ENCODE peak calls at places on chromosomes 5 and 9, in ten cellular contexts. S, M, N, F, Y, X, G, I, L and O are unnamed samples.

GRCh38 chr5:178244566-178244965 is 12.0 kb upstream of the PHYKPL start:
- DNase-seq in G (no peak), Y (no peak), N (no peak), X (no peak), F (no peak), L (no peak), I (peak), S (no peak), M (no peak), O (no peak)

GRCh38 chr5:110623875-110624274 is 102.6 kb downstream of the TMEM232 start:
- DNase-seq in S (no peak), G (no peak), I (no peak), Y (no peak), L (no peak), N (no peak), M (no peak), X (no peak), F (no peak), O (no peak)

GRCh38 chr9:93589688-93590087 is 13.3 kb downstream of the PHF2 start:
- DNase-seq in M (no peak), X (no peak), F (no peak), I (peak), L (no peak), G (no peak), S (no peak), N (peak), Y (no peak), O (no peak)

GRCh38 chr5:43701227-43701626 is 98.2 kb downstream of the NNT start:
- DNase-seq in Y (no peak), I (no peak), G (no peak), X (no peak), M (no peak), S (no peak), N (no peak), F (no peak), L (no peak), O (no peak)

GRCh38 chr9:14383815-14384214 is 69.9 kb upstream of the NFIB start:
- DNase-seq in Y (no peak), L (no peak), G (no peak), M (no peak), I (no peak), S (no peak), F (no peak), N (no peak), X (no peak), O (no peak)

GRCh38 chr5:41869150-41869738 is 981 bp downstream of the OXCT1 start:
- DNase-seq in S (peak), Y (peak), I (peak), M (peak), X (peak), N (peak), G (peak), F (peak), L (no peak), O (peak)

GRCh38 chr9:31355965-31356364 is 1028.5 kb upstream of the ACO1 start:
- DNase-seq in F (no peak), M (no peak), I (no peak), G (no peak), Y (no peak), S (no peak), L (no peak), N (no peak), X (no peak), O (no peak)

GRCh38 chr5:141514330-141515111 is 25.6 kb downstream of the PCDHGC5 start:
- DNase-seq in I (peak), F (peak), G (no peak), X (no peak), Y (no peak), M (no peak), N (peak), S (no peak), L (no peak), O (no peak)

GRCh38 chr9:114989600-114990410 is 59.4 kb upstream of the TNFSF8 start:
- DNase-seq in F (no peak), L (no peak), I (no peak), G (no peak), N (no peak), X (no peak), Y (no peak), M (no peak), S (no peak), O (no peak)

GRCh38 chr5:88881566-88881965 is 1.4 kb downstream of the MEF2C start:
- DNase-seq in F (no peak), N (no peak), Y (no peak), L (no peak), X (no peak), M (no peak), S (no peak), G (no peak), I (peak), O (no peak)

GRCh38 chr5:79333852-79334557 is 98.1 kb downstream of the JMY start:
- DNase-seq in I (no peak), G (no peak), Y (no peak), L (no peak), X (no peak), F (no peak), M (no peak), S (no peak), N (peak), O (no peak)

GRCh38 chr9:27293046-27293445 is 3.9 kb downstream of the EQTN start:
- DNase-seq in N (no peak), M (no peak), G (no peak), F (no peak), X (no peak), L (no peak), S (no peak), I (peak), Y (no peak), O (no peak)

GRCh38 chr5:43110606-43111170 is 10.0 kb upstream of the ZNF131 start:
- DNase-seq in L (no peak), N (peak), I (no peak), X (no peak), Y (no peak), G (no peak), M (no peak), F (no peak), S (no peak), O (peak)

GRCh38 chr9:80204054-80204453 is 632.3 kb downstream of the TLE4 start:
- DNase-seq in N (no peak), I (peak), M (no peak), Y (no peak), F (no peak), S (no peak), G (no peak), L (no peak), X (no peak), O (no peak)

GRCh38 chr9:38443181-38443580 is 18.9 kb upstream of the IGFBPL1 start:
- DNase-seq in I (no peak), X (no peak), G (no peak), F (no peak), Y (no peak), S (no peak), L (no peak), M (no peak), N (no peak), O (no peak)

GRCh38 chr5:181223729-181224389 is 778 bp downstream of the TRIM41 start:
- DNase-seq in F (peak), L (peak), X (peak), I (no peak), N (peak), Y (no peak), G (no peak), M (no peak), S (peak), O (peak)

GRCh38 chr9:4386819-4387218 is 87.0 kb upstream of the GLIS3 start:
- DNase-seq in I (no peak), F (no peak), Y (no peak), N (no peak), X (no peak), S (no peak), G (no peak), L (no peak), M (no peak), O (no peak)

GRCh38 chr9:126080641-126081040 is 246.0 kb upstream of the MVB12B start:
- DNase-seq in N (no peak), Y (no peak), G (no peak), X (no peak), L (no peak), S (no peak), M (no peak), I (no peak), F (no peak), O (no peak)

GRCh38 chr9:109110326-109111014 is 9.3 kb downstream of the TMEM245 start:
- DNase-seq in M (no peak), S (no peak), I (peak), F (no peak), Y (no peak), L (no peak), G (no peak), N (no peak), X (no peak), O (no peak)

GRCh38 chr5:154771383-154771901 is 16.3 kb downstream of the LARP1 start:
- DNase-seq in L (no peak), Y (no peak), I (peak), N (peak), M (no peak), F (no peak), G (no peak), X (no peak), S (peak), O (peak)

GRCh38 chr5:32462618-32463017 is 18.1 kb upstream of the ZFR start:
- DNase-seq in S (no peak), Y (no peak), F (no peak), N (no peak), L (no peak), G (no peak), M (no peak), X (no peak), I (peak), O (no peak)

GRCh38 chr9:19924090-19924489 is 135.3 kb upstream of the SLC24A2 start:
- DNase-seq in N (no peak), M (no peak), I (peak), S (no peak), L (no peak), G (no peak), X (no peak), Y (no peak), F (no peak), O (no peak)

DNA sequence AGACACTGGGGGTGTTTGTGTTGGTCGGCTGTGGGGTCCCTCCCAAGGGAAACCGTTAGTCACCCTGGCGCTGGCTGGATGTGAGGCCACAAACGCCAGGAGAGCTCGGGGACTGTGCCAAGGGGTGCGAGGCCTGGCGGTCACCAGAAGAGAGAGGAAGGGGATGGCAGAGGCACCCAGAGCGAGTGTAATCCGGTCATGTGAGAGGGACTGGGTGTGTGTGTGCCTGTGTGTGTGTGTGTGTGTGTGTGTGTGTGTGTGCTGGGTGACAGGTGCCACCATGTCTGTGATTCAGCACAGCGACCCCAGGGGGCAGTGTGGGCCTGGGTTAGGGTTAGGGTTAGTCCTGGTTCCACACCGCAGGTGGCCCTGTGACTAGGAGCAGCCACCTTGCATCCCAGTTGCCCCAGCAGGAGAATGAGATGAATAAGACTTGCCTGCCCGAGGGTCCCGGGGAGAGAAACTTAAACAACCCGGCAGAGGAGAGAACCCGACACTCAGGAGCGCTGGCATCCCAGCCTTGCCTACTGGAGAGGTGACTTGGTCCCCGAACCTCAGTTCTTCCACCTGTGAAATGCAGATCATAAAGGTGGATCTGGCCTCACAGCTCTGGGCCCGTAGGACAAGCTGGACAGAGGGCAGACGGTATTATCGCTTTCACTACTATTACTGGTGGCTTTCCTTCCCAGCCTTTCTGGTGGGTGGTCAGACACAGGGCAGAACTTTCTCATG is 1.4 kb upstream of the ADAMTSL2 start:
- DNase-seq in Y (peak), X (peak), S (peak), M (no peak), N (peak), G (no peak), I (peak), F (peak), L (no peak), O (peak)
- TF ChIP-seq CTCF in Y (peak), X (peak), S (peak), M (peak), N (peak), G (peak), I (peak), F (peak), L (no peak), O (peak)

GRCh38 chr9:12464910-12465512 is 228.2 kb upstream of the TYRP1 start:
- DNase-seq in G (no peak), N (no peak), I (peak), X (no peak), Y (no peak), S (peak), M (no peak), L (no peak), F (no peak), O (no peak)
- TF ChIP-seq CTCF in G (no peak), N (peak), I (peak), X (peak), Y (peak), S (peak), M (peak), L (peak), F (peak), O (peak)

GRCh38 chr5:73687357-73687756 is 61.4 kb downstream of the ARHGEF28 start:
- DNase-seq in L (no peak), I (no peak), X (no peak), F (no peak), S (no peak), Y (no peak), M (no peak), N (no peak), G (no peak), O (no peak)
- TF ChIP-seq CTCF in L (no peak), I (no peak), X (no peak), F (no peak), S (no peak), Y (no peak), M (no peak), N (no peak), G (no peak), O (no peak)

GRCh38 chr5:122871669-122872068 is 26.3 kb downstream of the SNX24 start:
- DNase-seq in Y (no peak), G (no peak), I (peak), L (no peak), F (no peak), S (no peak), N (no peak), X (no peak), M (no peak), O (no peak)

GRCh38 chr5:122877518-122877917 is 32.1 kb downstream of the SNX24 start:
- DNase-seq in Y (no peak), G (no peak), L (no peak), N (no peak), S (no peak), F (no peak), I (no peak), M (no peak), X (no peak), O (no peak)

GRCh38 chr5:122880170-122880689 is 34.8 kb downstream of the SNX24 start:
- DNase-seq in Y (no peak), L (no peak), N (no peak), X (no peak), G (no peak), F (no peak), I (no peak), M (no peak), S (no peak), O (no peak)

GRCh38 chr5:122870219-122870856 is 24.9 kb downstream of the SNX24 start:
- DNase-seq in X (no peak), M (no peak), I (peak), F (no peak), S (no peak), Y (no peak), N (no peak), G (no peak), L (no peak), O (no peak)

GRCh38 chr5:122874179-122874875 is 28.9 kb downstream of the SNX24 start:
- DNase-seq in G (no peak), N (no peak), X (no peak), F (no peak), L (no peak), S (no peak), Y (no peak), M (no peak), I (peak), O (no peak)
- TF ChIP-seq CTCF in G (no peak), N (no peak), X (no peak), F (no peak), L (no peak), S (no peak), Y (no peak), M (no peak), I (no peak), O (no peak)

DNA sequence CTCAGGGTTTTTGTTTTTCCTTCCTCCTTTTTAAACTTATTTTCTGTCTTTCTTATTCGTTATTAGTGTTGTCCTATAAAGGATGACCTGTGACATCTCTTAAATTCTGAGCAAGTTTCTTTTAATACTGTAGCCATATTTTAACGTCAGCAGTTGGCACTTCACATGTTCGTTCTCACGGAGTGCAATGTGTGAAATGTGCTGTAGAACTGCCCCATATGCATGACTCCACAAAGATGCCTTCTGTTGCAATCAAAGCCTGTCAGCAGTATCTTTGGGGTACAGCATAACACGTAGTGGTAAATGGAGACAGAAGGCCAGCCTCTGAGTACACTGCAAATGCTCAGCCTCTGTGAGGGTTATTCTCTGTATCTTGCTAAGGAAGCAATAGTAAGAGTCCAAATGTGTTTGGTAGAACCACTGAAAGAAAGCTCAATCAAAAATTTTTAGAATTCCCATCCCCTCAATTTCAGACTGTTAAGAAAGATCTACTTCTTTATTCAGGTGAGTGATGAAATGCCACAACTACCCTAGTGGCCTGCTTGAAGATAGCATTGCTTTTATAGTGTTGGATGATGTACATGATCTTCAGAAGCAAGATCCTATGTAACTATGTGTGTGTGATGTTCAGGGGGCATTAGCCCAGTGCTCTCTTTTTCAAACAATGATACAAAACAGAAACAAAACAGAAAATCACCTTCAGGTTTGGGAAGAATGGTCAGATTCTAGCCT is 277.7 kb downstream of the TMEM167A start:
- DNase-seq in G (no peak), N (no peak), S (no peak), M (no peak), F (no peak), Y (no peak), L (no peak), I (no peak), X (no peak), O (no peak)
- TF ChIP-seq CTCF in G (no peak), N (peak), S (peak), M (no peak), F (no peak), Y (no peak), L (no peak), I (no peak), X (no peak), O (peak)

GRCh38 chr5:8394965-8395364 is 526.0 kb downstream of the MTRR start:
- DNase-seq in F (no peak), S (no peak), G (no peak), Y (no peak), M (no peak), L (no peak), I (no peak), X (no peak), N (no peak), O (no peak)
- TF ChIP-seq CTCF in F (no peak), S (peak), G (no peak), Y (no peak), M (no peak), L (no peak), I (no peak), X (no peak), N (peak), O (no peak)

DNA sequence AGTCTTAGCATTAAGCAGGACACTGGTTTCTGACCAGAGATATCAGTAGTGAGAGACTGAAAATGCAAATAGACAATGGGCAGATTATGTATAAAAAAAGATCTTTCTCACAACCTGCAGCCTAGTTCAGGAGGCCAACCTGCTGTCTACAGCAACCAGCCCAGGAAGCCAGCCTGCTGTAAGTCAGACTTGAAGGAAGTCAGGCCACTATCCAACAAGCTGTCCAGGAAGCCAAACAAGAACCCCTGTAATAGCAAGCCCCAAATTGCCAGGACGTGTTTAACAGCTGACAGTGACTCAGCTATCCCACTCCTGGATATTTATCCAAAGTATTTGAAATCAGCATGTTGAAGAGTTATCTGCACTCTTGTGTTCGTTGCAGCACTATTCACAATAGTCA is 121.8 kb upstream of the SPIN1 start:
- DNase-seq in F (no peak), Y (no peak), L (no peak), I (peak), N (no peak), G (no peak), M (no peak), S (no peak), X (no peak), O (no peak)
- TF ChIP-seq CTCF in F (no peak), Y (no peak), L (no peak), I (no peak), N (no peak), G (no peak), M (no peak), S (no peak), X (no peak), O (no peak)

GRCh38 chr5:148827723-148828122 is 1.3 kb downstream of the ADRB2 start:
- DNase-seq in I (no peak), X (no peak), N (no peak), G (no peak), Y (no peak), F (no peak), S (no peak), L (no peak), M (no peak), O (no peak)

GRCh38 chr5:148830220-148830619 is 3.8 kb downstream of the ADRB2 start:
- DNase-seq in I (no peak), L (no peak), N (no peak), M (no peak), F (no peak), X (no peak), S (no peak), G (no peak), Y (no peak), O (no peak)

GRCh38 chr5:148829248-148829594 is 2.8 kb downstream of the ADRB2 start:
- DNase-seq in X (no peak), N (no peak), I (no peak), M (no peak), F (no peak), G (no peak), Y (no peak), S (no peak), L (no peak), O (no peak)

GRCh38 chr5:148829734-148830133 is 3.3 kb downstream of the ADRB2 start:
- DNase-seq in N (no peak), S (no peak), X (no peak), Y (no peak), I (no peak), L (no peak), M (no peak), G (no peak), F (no peak), O (no peak)

DNA sequence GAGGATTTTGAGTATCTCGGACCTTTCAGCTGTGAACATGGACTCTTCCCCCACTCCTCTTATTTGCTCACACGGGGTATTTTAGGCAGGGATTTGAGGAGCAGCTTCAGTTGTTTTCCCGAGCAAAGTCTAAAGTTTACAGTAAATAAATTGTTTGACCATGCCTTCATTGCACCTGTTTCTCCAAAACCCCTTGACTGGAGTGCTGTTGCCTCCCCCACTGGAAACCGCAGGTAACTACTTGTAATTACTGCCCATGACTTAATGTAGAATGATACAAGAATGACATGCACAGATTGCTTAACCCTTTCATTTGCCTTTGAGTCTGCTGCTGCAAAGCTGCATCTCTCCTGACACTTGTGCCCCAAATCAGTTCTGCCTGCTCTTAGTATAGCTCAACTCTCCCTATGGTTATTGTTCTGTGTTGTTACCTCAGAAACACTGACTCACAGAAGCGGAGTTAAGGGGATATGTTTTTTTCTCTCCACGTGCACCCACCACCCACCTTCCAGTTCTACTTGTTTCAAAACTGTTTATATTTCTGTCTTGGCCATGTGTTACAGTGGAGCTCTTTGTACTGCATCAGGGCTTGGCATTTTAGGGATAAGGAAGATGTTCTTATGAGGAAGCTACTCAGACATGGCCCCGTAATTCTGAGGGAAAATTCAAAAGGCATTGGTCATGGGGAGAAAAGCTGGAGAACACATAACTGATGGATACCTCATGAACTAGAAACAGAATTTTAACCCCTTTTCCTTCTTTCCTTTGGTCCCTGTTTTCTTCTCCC is 2.2 kb downstream of the ADRB2 start:
- DNase-seq in S (no peak), X (no peak), Y (no peak), M (no peak), N (no peak), G (no peak), I (no peak), F (no peak), L (no peak), O (no peak)
- TF ChIP-seq CTCF in S (no peak), X (no peak), Y (no peak), M (no peak), N (peak), G (no peak), I (no peak), F (peak), L (no peak), O (no peak)